ENCODE peak calls at places on chromosomes 2 and 18, in seven cellular contexts. E, M, D, F, T, J and Z are unnamed samples.

GRCh38 chr2:55961318-55961911 is 37.8 kb upstream of the EFEMP1 start:
- DNase-seq in E (peak; percentile 78), M (peak; percentile 52), D (peak; percentile 47), F (no peak), T (no peak), J (peak; percentile 66), Z (no peak)

GRCh38 chr18:80009661-80010550 is 21.5 kb upstream of the TXNL4A start:
- DNase-seq in E (peak; percentile 98), M (peak; percentile 71), D (peak; percentile 51), F (peak; percentile 83), T (peak; percentile 80), J (no peak), Z (peak; percentile 56)

GRCh38 chr18:24398515-24398914 is 891 bp upstream of the OSBPL1A start:
- DNase-seq in E (peak; percentile 48), M (no peak), D (peak; percentile 5), F (peak; percentile 40), T (no peak), J (no peak), Z (no peak)

GRCh38 chr2:168910330-168910729 is 9.2 kb downstream of the G6PC2 start:
- DNase-seq in E (no peak), M (no peak), D (no peak), F (no peak), T (no peak), J (no peak), Z (no peak)

GRCh38 chr2:236919209-236919608 is 166.5 kb upstream of the COPS8 start:
- DNase-seq in E (peak; percentile 62), M (no peak), D (peak; percentile 18), F (no peak), T (no peak), J (no peak), Z (peak; percentile 26)

GRCh38 chr2:215454519-215454918 is 18.7 kb upstream of the FN1 start:
- DNase-seq in E (peak; percentile 67), M (no peak), D (no peak), F (no peak), T (no peak), J (peak; percentile 61), Z (no peak)

GRCh38 chr2:137924019-137924418 is 40.3 kb upstream of the HNMT start:
- DNase-seq in E (peak; percentile 14), M (no peak), D (no peak), F (no peak), T (no peak), J (peak; percentile 45), Z (no peak)

GRCh38 chr2:241925821-241926441 is 56.4 kb downstream of the RTP5 start:
- DNase-seq in E (no peak), M (no peak), D (no peak), F (no peak), T (no peak), J (no peak), Z (no peak)

GRCh38 chr18:13279181-13280065 is 60.9 kb downstream of the LDLRAD4 start:
- DNase-seq in E (no peak), M (no peak), D (no peak), F (no peak), T (no peak), J (no peak), Z (no peak)

GRCh38 chr2:10195278-10196219 is 73.0 kb downstream of the RRM2 start:
- DNase-seq in E (no peak), M (no peak), D (no peak), F (no peak), T (no peak), J (no peak), Z (no peak)

GRCh38 chr18:22703883-22704626 is 229.1 kb upstream of the RBBP8 start:
- DNase-seq in E (peak; percentile 76), M (peak; percentile 56), D (peak; percentile 42), F (no peak), T (no peak), J (peak; percentile 53), Z (no peak)

GRCh38 chr18:59881728-59882685 is 17.8 kb upstream of the PMAIP1 start:
- DNase-seq in E (peak; percentile 67), M (peak; percentile 75), D (no peak), F (no peak), T (no peak), J (no peak), Z (no peak)

GRCh38 chr2:225556461-225556860 is 157.0 kb downstream of the NYAP2 start:
- DNase-seq in E (no peak), M (no peak), D (no peak), F (no peak), T (no peak), J (no peak), Z (no peak)

GRCh38 chr2:170505631-170506270 is 209.4 kb upstream of the SP5 start:
- DNase-seq in E (peak; percentile 21), M (no peak), D (peak; percentile 28), F (peak; percentile 85), T (peak; percentile 47), J (no peak), Z (peak; percentile 30)

GRCh38 chr2:3024401-3024935 is 353.1 kb downstream of the EIPR1 start:
- DNase-seq in E (no peak), M (no peak), D (no peak), F (no peak), T (no peak), J (no peak), Z (peak; percentile 14)

GRCh38 chr2:97662895-97663625 is 784 bp downstream of the ACTR1B start:
- DNase-seq in E (peak; percentile 81), M (peak; percentile 95), D (peak; percentile 76), F (peak; percentile 89), T (peak; percentile 79), J (peak; percentile 83), Z (peak; percentile 78)

GRCh38 chr2:216632952-216633615 is at the start of gene IGFBP2:
- DNase-seq in E (peak; percentile 30), M (no peak), D (peak; percentile 66), F (peak; percentile 71), T (peak; percentile 61), J (no peak), Z (no peak)

GRCh38 chr2:15905986-15906491 is 34.3 kb upstream of the MYCN start:
- DNase-seq in E (no peak), M (no peak), D (no peak), F (no peak), T (no peak), J (no peak), Z (no peak)

GRCh38 chr2:226756131-226756530 is 43.5 kb downstream of the IRS1 start:
- DNase-seq in E (peak; percentile 27), M (peak; percentile 94), D (no peak), F (no peak), T (no peak), J (no peak), Z (no peak)
- H3K27ac ChIP-seq in E (no peak overlapping the region), M (peak overlapping the region; percentile 85), D (peak overlapping the region; percentile 26), F (no peak overlapping the region), T (peak overlapping the region; percentile 53), J (no peak overlapping the region), Z (no peak overlapping the region)

GRCh38 chr2:65818873-65819451 is 386.6 kb upstream of the SPRED2 start:
- DNase-seq in E (peak; percentile 2), M (no peak), D (no peak), F (no peak), T (no peak), J (no peak), Z (no peak)

GRCh38 chr2:65807942-65808341 is 375.5 kb upstream of the SPRED2 start:
- DNase-seq in E (no peak), M (no peak), D (no peak), F (no peak), T (no peak), J (no peak), Z (no peak)

DNA sequence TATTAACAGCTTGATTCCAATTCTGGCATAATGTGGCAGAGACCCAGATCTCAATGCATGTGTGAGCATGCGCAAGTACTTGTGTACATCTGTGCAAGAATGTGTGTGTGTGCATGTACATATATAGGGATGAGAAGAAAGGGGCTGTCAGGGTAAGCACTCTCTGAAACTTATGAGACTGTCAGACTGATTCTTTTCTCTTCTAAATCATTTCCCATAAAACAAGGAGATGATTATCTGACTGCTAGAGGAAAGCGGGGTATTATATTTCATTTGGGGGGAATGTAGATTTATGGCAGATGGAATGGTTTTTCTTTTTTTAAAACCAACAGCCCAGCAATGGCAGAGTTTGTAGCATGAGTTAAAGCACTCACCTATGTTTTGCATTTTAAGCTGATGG is 381.4 kb upstream of the SPRED2 start:
- DNase-seq in E (no peak), M (no peak), D (no peak), F (no peak), T (no peak), J (no peak), Z (no peak)
- H3K27me3 ChIP-seq in E (no peaks in the 10 kb centered on the region), M (no peaks in the 10 kb centered on the region), D (no peaks in the 10 kb centered on the region), F (no peaks in the 10 kb centered on the region), T (no peaks in the 10 kb centered on the region), J (no peaks in the 10 kb centered on the region), Z (no peaks in the 10 kb centered on the region)

DNA sequence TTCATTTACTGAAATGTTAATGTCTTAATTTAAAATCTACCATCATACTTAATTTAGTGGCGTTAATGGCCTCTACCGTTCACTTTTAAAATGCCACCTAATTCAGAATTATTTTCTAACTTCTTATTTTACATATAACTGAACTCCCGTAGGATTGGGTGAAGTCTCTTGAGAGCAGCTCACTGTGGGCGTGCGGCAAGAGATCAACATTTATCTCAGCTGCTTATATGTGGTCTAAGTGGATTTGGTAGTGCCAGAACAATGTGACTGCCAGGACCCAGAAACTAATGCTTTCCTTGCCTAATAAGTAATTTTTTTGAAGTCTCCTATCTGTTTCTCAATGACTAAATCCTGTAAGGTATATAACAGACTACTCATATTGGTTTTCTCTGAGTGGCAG is 11.1 kb upstream of the NFE2L2 start:
- DNase-seq in E (peak; percentile 85), M (no peak), D (no peak), F (no peak), T (no peak), J (no peak), Z (no peak)
- H3K27ac ChIP-seq in E (no peak overlapping the region), M (no peak overlapping the region), D (no peak overlapping the region), F (no peak overlapping the region), T (peak overlapping the region; percentile 28), J (no peak overlapping the region), Z (no peak overlapping the region)

GRCh38 chr2:46297546-46298271 is 502 bp downstream of the EPAS1 start:
- DNase-seq in E (no peak), M (peak; percentile 77), D (peak; percentile 91), F (peak; percentile 88), T (peak; percentile 82), J (peak; percentile 77), Z (peak; percentile 90)
- H3K27me3 ChIP-seq in E (peaks cover 74% of the 10 kb centered on the region), M (no peaks in the 10 kb centered on the region), D (no peaks in the 10 kb centered on the region), F (no peaks in the 10 kb centered on the region), T (no peaks in the 10 kb centered on the region), J (peaks cover 6% of the 10 kb centered on the region), Z (no peaks in the 10 kb centered on the region)